ENCODE peak calls at places on chromosomes 2 and 18, in ten cellular contexts. One of them, this sample, is unnamed.
A peak's percentile ranks its signal among the peaks of the same experiment; 100 is the strongest.

GRCh38 chr2:106157416-106157815 is 36.7 kb downstream of the UXS1 start:
- DNase-seq in NCI-H524 treated with DMSO at 0.1 percent for 48 hours: no peak
- DNase-seq in stimulated activated CD4-positive, alpha-beta T cell treated with anti-CD3 and anti-CD28 coated beads, Interleukin-2, amount 100 ng/mL, for 4 hours: no peak
- DNase-seq in COLO829: peak; percentile 87
- DNase-seq in caudate nucleus: no peak
- DNase-seq in iPS DF 6.9: no peak
- DNase-seq in substantia nigra: no peak
- DNase-seq in mucosa of gallbladder: no peak
- DNase-seq in nephron progenitor cell: no peak
- DNase-seq in SHP77: no peak
- DNase-seq in this sample: peak; percentile 23

GRCh38 chr2:192148620-192149321 is 46.0 kb downstream of the TMEFF2 start:
- DNase-seq in substantia nigra: no peak
- DNase-seq in mucosa of gallbladder: no peak
- DNase-seq in COLO829: peak; percentile 15
- DNase-seq in SHP77: no peak
- DNase-seq in stimulated activated CD4-positive, alpha-beta T cell treated with anti-CD3 and anti-CD28 coated beads, Interleukin-2, amount 100 ng/mL, for 4 hours: no peak
- DNase-seq in caudate nucleus: no peak
- DNase-seq in nephron progenitor cell: no peak
- DNase-seq in NCI-H524 treated with DMSO at 0.1 percent for 48 hours: no peak
- DNase-seq in iPS DF 6.9: no peak
- DNase-seq in this sample: no peak

GRCh38 chr18:64659186-64659585 is 510.3 kb upstream of the LINC00305 start:
- DNase-seq in NCI-H524 treated with DMSO at 0.1 percent for 48 hours: peak; percentile 35
- DNase-seq in nephron progenitor cell: no peak
- DNase-seq in SHP77: peak; percentile 30
- DNase-seq in COLO829: no peak
- DNase-seq in mucosa of gallbladder: no peak
- DNase-seq in iPS DF 6.9: no peak
- DNase-seq in caudate nucleus: no peak
- DNase-seq in stimulated activated CD4-positive, alpha-beta T cell treated with anti-CD3 and anti-CD28 coated beads, Interleukin-2, amount 100 ng/mL, for 4 hours: no peak
- DNase-seq in substantia nigra: no peak
- DNase-seq in this sample: no peak

GRCh38 chr2:17232751-17233150 is 285.5 kb downstream of the RAD51AP2 start:
- DNase-seq in nephron progenitor cell: no peak
- DNase-seq in caudate nucleus: no peak
- DNase-seq in NCI-H524 treated with DMSO at 0.1 percent for 48 hours: no peak
- DNase-seq in COLO829: no peak
- DNase-seq in mucosa of gallbladder: no peak
- DNase-seq in stimulated activated CD4-positive, alpha-beta T cell treated with anti-CD3 and anti-CD28 coated beads, Interleukin-2, amount 100 ng/mL, for 4 hours: no peak
- DNase-seq in SHP77: no peak
- DNase-seq in substantia nigra: no peak
- DNase-seq in iPS DF 6.9: no peak
- DNase-seq in this sample: no peak

GRCh38 chr2:205708231-205708631 is 25.9 kb downstream of the NRP2 start:
- DNase-seq in stimulated activated CD4-positive, alpha-beta T cell treated with anti-CD3 and anti-CD28 coated beads, Interleukin-2, amount 100 ng/mL, for 4 hours: no peak
- DNase-seq in mucosa of gallbladder: peak; percentile 63
- DNase-seq in iPS DF 6.9: no peak
- DNase-seq in caudate nucleus: no peak
- DNase-seq in SHP77: no peak
- DNase-seq in nephron progenitor cell: no peak
- DNase-seq in NCI-H524 treated with DMSO at 0.1 percent for 48 hours: no peak
- DNase-seq in COLO829: no peak
- DNase-seq in substantia nigra: no peak
- DNase-seq in this sample: no peak

GRCh38 chr18:76588591-76589303 is 93.7 kb upstream of the ZNF516 start:
- DNase-seq in nephron progenitor cell: no peak
- DNase-seq in COLO829: peak; percentile 6
- DNase-seq in SHP77: no peak
- DNase-seq in iPS DF 6.9: no peak
- DNase-seq in NCI-H524 treated with DMSO at 0.1 percent for 48 hours: no peak
- DNase-seq in mucosa of gallbladder: no peak
- DNase-seq in substantia nigra: no peak
- DNase-seq in caudate nucleus: no peak
- DNase-seq in stimulated activated CD4-positive, alpha-beta T cell treated with anti-CD3 and anti-CD28 coated beads, Interleukin-2, amount 100 ng/mL, for 4 hours: no peak
- DNase-seq in this sample: no peak

GRCh38 chr2:44448860-44449527 is 87.2 kb downstream of the CAMKMT start:
- DNase-seq in nephron progenitor cell: no peak
- DNase-seq in iPS DF 6.9: no peak
- DNase-seq in substantia nigra: no peak
- DNase-seq in stimulated activated CD4-positive, alpha-beta T cell treated with anti-CD3 and anti-CD28 coated beads, Interleukin-2, amount 100 ng/mL, for 4 hours: no peak
- DNase-seq in COLO829: no peak
- DNase-seq in mucosa of gallbladder: no peak
- DNase-seq in NCI-H524 treated with DMSO at 0.1 percent for 48 hours: no peak
- DNase-seq in caudate nucleus: no peak
- DNase-seq in SHP77: no peak
- DNase-seq in this sample: no peak

GRCh38 chr2:74223941-74224770 is 25.7 kb downstream of the MTHFD2 start:
- DNase-seq in COLO829: no peak
- DNase-seq in iPS DF 6.9: no peak
- DNase-seq in stimulated activated CD4-positive, alpha-beta T cell treated with anti-CD3 and anti-CD28 coated beads, Interleukin-2, amount 100 ng/mL, for 4 hours: no peak
- DNase-seq in NCI-H524 treated with DMSO at 0.1 percent for 48 hours: no peak
- DNase-seq in mucosa of gallbladder: no peak
- DNase-seq in SHP77: no peak
- DNase-seq in caudate nucleus: no peak
- DNase-seq in substantia nigra: no peak
- DNase-seq in nephron progenitor cell: no peak
- DNase-seq in this sample: no peak

GRCh38 chr2:238970553-238971081 is 122.7 kb downstream of the TWIST2 start:
- DNase-seq in stimulated activated CD4-positive, alpha-beta T cell treated with anti-CD3 and anti-CD28 coated beads, Interleukin-2, amount 100 ng/mL, for 4 hours: peak; percentile 13
- DNase-seq in substantia nigra: no peak
- DNase-seq in nephron progenitor cell: peak; percentile 78
- DNase-seq in SHP77: peak; percentile 15
- DNase-seq in mucosa of gallbladder: peak; percentile 36
- DNase-seq in COLO829: peak; percentile 49
- DNase-seq in iPS DF 6.9: peak; percentile 11
- DNase-seq in caudate nucleus: peak; percentile 21
- DNase-seq in NCI-H524 treated with DMSO at 0.1 percent for 48 hours: no peak
- DNase-seq in this sample: no peak

GRCh38 chr2:83081835-83082522 is 1377.1 kb downstream of the SUCLG1 start:
- DNase-seq in iPS DF 6.9: no peak
- DNase-seq in SHP77: peak; percentile 89
- DNase-seq in NCI-H524 treated with DMSO at 0.1 percent for 48 hours: peak; percentile 64
- DNase-seq in mucosa of gallbladder: no peak
- DNase-seq in stimulated activated CD4-positive, alpha-beta T cell treated with anti-CD3 and anti-CD28 coated beads, Interleukin-2, amount 100 ng/mL, for 4 hours: no peak
- DNase-seq in substantia nigra: no peak
- DNase-seq in caudate nucleus: no peak
- DNase-seq in COLO829: no peak
- DNase-seq in nephron progenitor cell: no peak
- DNase-seq in this sample: no peak

GRCh38 chr2:230067990-230068657 is 600 bp downstream of the SLC16A14 start:
- DNase-seq in NCI-H524 treated with DMSO at 0.1 percent for 48 hours: no peak
- DNase-seq in caudate nucleus: peak; percentile 42
- DNase-seq in stimulated activated CD4-positive, alpha-beta T cell treated with anti-CD3 and anti-CD28 coated beads, Interleukin-2, amount 100 ng/mL, for 4 hours: peak; percentile 22
- DNase-seq in mucosa of gallbladder: peak; percentile 48
- DNase-seq in COLO829: no peak
- DNase-seq in SHP77: peak; percentile 45
- DNase-seq in substantia nigra: peak; percentile 26
- DNase-seq in nephron progenitor cell: peak; percentile 73
- DNase-seq in iPS DF 6.9: peak; percentile 22
- DNase-seq in this sample: no peak

GRCh38 chr18:74990563-74991081 is 218.3 kb downstream of the PTGR3 start:
- DNase-seq in mucosa of gallbladder: no peak
- DNase-seq in stimulated activated CD4-positive, alpha-beta T cell treated with anti-CD3 and anti-CD28 coated beads, Interleukin-2, amount 100 ng/mL, for 4 hours: no peak
- DNase-seq in caudate nucleus: no peak
- DNase-seq in NCI-H524 treated with DMSO at 0.1 percent for 48 hours: peak; percentile 84
- DNase-seq in substantia nigra: no peak
- DNase-seq in iPS DF 6.9: no peak
- DNase-seq in COLO829: no peak
- DNase-seq in nephron progenitor cell: no peak
- DNase-seq in SHP77: no peak
- DNase-seq in this sample: no peak

GRCh38 chr2:60106836-60107529 is 446.5 kb downstream of the BCL11A start:
- DNase-seq in nephron progenitor cell: no peak
- DNase-seq in SHP77: no peak
- DNase-seq in COLO829: no peak
- DNase-seq in caudate nucleus: no peak
- DNase-seq in stimulated activated CD4-positive, alpha-beta T cell treated with anti-CD3 and anti-CD28 coated beads, Interleukin-2, amount 100 ng/mL, for 4 hours: no peak
- DNase-seq in NCI-H524 treated with DMSO at 0.1 percent for 48 hours: no peak
- DNase-seq in iPS DF 6.9: no peak
- DNase-seq in substantia nigra: no peak
- DNase-seq in mucosa of gallbladder: no peak
- DNase-seq in this sample: no peak

GRCh38 chr2:78592547-78592946 is 433.0 kb upstream of the REG3G start:
- DNase-seq in nephron progenitor cell: no peak
- DNase-seq in stimulated activated CD4-positive, alpha-beta T cell treated with anti-CD3 and anti-CD28 coated beads, Interleukin-2, amount 100 ng/mL, for 4 hours: no peak
- DNase-seq in caudate nucleus: no peak
- DNase-seq in SHP77: no peak
- DNase-seq in NCI-H524 treated with DMSO at 0.1 percent for 48 hours: no peak
- DNase-seq in iPS DF 6.9: no peak
- DNase-seq in mucosa of gallbladder: no peak
- DNase-seq in substantia nigra: no peak
- DNase-seq in COLO829: no peak
- DNase-seq in this sample: no peak

GRCh38 chr2:202109737-202110184 is 36.7 kb downstream of the KIAA2012 start:
- DNase-seq in COLO829: no peak
- DNase-seq in mucosa of gallbladder: no peak
- DNase-seq in stimulated activated CD4-positive, alpha-beta T cell treated with anti-CD3 and anti-CD28 coated beads, Interleukin-2, amount 100 ng/mL, for 4 hours: no peak
- DNase-seq in NCI-H524 treated with DMSO at 0.1 percent for 48 hours: no peak
- DNase-seq in nephron progenitor cell: no peak
- DNase-seq in SHP77: no peak
- DNase-seq in substantia nigra: no peak
- DNase-seq in caudate nucleus: no peak
- DNase-seq in iPS DF 6.9: no peak
- DNase-seq in this sample: no peak

GRCh38 chr2:70574102-70574501 is 20.5 kb upstream of the TGFA start:
- DNase-seq in iPS DF 6.9: no peak
- DNase-seq in NCI-H524 treated with DMSO at 0.1 percent for 48 hours: no peak
- DNase-seq in caudate nucleus: no peak
- DNase-seq in nephron progenitor cell: no peak
- DNase-seq in stimulated activated CD4-positive, alpha-beta T cell treated with anti-CD3 and anti-CD28 coated beads, Interleukin-2, amount 100 ng/mL, for 4 hours: no peak
- DNase-seq in mucosa of gallbladder: no peak
- DNase-seq in SHP77: no peak
- DNase-seq in COLO829: no peak
- DNase-seq in substantia nigra: no peak
- DNase-seq in this sample: no peak

GRCh38 chr18:28728891-28729290 is 552.0 kb upstream of the CDH2 start:
- DNase-seq in substantia nigra: no peak
- DNase-seq in COLO829: no peak
- DNase-seq in nephron progenitor cell: no peak
- DNase-seq in NCI-H524 treated with DMSO at 0.1 percent for 48 hours: no peak
- DNase-seq in SHP77: no peak
- DNase-seq in stimulated activated CD4-positive, alpha-beta T cell treated with anti-CD3 and anti-CD28 coated beads, Interleukin-2, amount 100 ng/mL, for 4 hours: no peak
- DNase-seq in iPS DF 6.9: no peak
- DNase-seq in mucosa of gallbladder: no peak
- DNase-seq in caudate nucleus: no peak
- DNase-seq in this sample: no peak

GRCh38 chr18:76463872-76464271 is 31.2 kb downstream of the ZNF516 start:
- DNase-seq in nephron progenitor cell: no peak
- DNase-seq in COLO829: no peak
- DNase-seq in iPS DF 6.9: no peak
- DNase-seq in mucosa of gallbladder: no peak
- DNase-seq in substantia nigra: no peak
- DNase-seq in caudate nucleus: no peak
- DNase-seq in NCI-H524 treated with DMSO at 0.1 percent for 48 hours: no peak
- DNase-seq in SHP77: no peak
- DNase-seq in stimulated activated CD4-positive, alpha-beta T cell treated with anti-CD3 and anti-CD28 coated beads, Interleukin-2, amount 100 ng/mL, for 4 hours: no peak
- DNase-seq in this sample: no peak

GRCh38 chr2:3601561-3602271 is 6.8 kb downstream of the COLEC11 start:
- DNase-seq in substantia nigra: no peak
- DNase-seq in COLO829: no peak
- DNase-seq in stimulated activated CD4-positive, alpha-beta T cell treated with anti-CD3 and anti-CD28 coated beads, Interleukin-2, amount 100 ng/mL, for 4 hours: no peak
- DNase-seq in SHP77: no peak
- DNase-seq in mucosa of gallbladder: peak; percentile 51
- DNase-seq in iPS DF 6.9: no peak
- DNase-seq in caudate nucleus: no peak
- DNase-seq in nephron progenitor cell: no peak
- DNase-seq in NCI-H524 treated with DMSO at 0.1 percent for 48 hours: no peak
- DNase-seq in this sample: no peak

GRCh38 chr2:234958311-234958710 is 6.5 kb downstream of the SH3BP4 start:
- DNase-seq in stimulated activated CD4-positive, alpha-beta T cell treated with anti-CD3 and anti-CD28 coated beads, Interleukin-2, amount 100 ng/mL, for 4 hours: no peak
- DNase-seq in mucosa of gallbladder: no peak
- DNase-seq in iPS DF 6.9: no peak
- DNase-seq in nephron progenitor cell: no peak
- DNase-seq in COLO829: no peak
- DNase-seq in substantia nigra: no peak
- DNase-seq in NCI-H524 treated with DMSO at 0.1 percent for 48 hours: no peak
- DNase-seq in SHP77: no peak
- DNase-seq in caudate nucleus: no peak
- DNase-seq in this sample: no peak

GRCh38 chr2:35355056-35355455 is 1000.5 kb upstream of the CRIM1 start:
- DNase-seq in stimulated activated CD4-positive, alpha-beta T cell treated with anti-CD3 and anti-CD28 coated beads, Interleukin-2, amount 100 ng/mL, for 4 hours: no peak
- DNase-seq in SHP77: no peak
- DNase-seq in mucosa of gallbladder: no peak
- DNase-seq in iPS DF 6.9: no peak
- DNase-seq in substantia nigra: no peak
- DNase-seq in nephron progenitor cell: no peak
- DNase-seq in NCI-H524 treated with DMSO at 0.1 percent for 48 hours: no peak
- DNase-seq in caudate nucleus: no peak
- DNase-seq in COLO829: no peak
- DNase-seq in this sample: no peak

GRCh38 chr18:28903366-28903765 is 726.4 kb upstream of the CDH2 start:
- DNase-seq in nephron progenitor cell: no peak
- DNase-seq in COLO829: no peak
- DNase-seq in caudate nucleus: no peak
- DNase-seq in SHP77: no peak
- DNase-seq in substantia nigra: no peak
- DNase-seq in iPS DF 6.9: no peak
- DNase-seq in stimulated activated CD4-positive, alpha-beta T cell treated with anti-CD3 and anti-CD28 coated beads, Interleukin-2, amount 100 ng/mL, for 4 hours: no peak
- DNase-seq in mucosa of gallbladder: no peak
- DNase-seq in NCI-H524 treated with DMSO at 0.1 percent for 48 hours: no peak
- DNase-seq in this sample: no peak

GRCh38 chr18:369224-370010 is 101.6 kb upstream of the THOC1 start:
- DNase-seq in NCI-H524 treated with DMSO at 0.1 percent for 48 hours: no peak
- DNase-seq in mucosa of gallbladder: no peak
- DNase-seq in COLO829: no peak
- DNase-seq in substantia nigra: no peak
- DNase-seq in stimulated activated CD4-positive, alpha-beta T cell treated with anti-CD3 and anti-CD28 coated beads, Interleukin-2, amount 100 ng/mL, for 4 hours: no peak
- DNase-seq in SHP77: no peak
- DNase-seq in nephron progenitor cell: no peak
- DNase-seq in caudate nucleus: no peak
- DNase-seq in iPS DF 6.9: no peak
- DNase-seq in this sample: no peak

GRCh38 chr2:109060496-109060895 is 68.5 kb upstream of the SH3RF3 start:
- DNase-seq in stimulated activated CD4-positive, alpha-beta T cell treated with anti-CD3 and anti-CD28 coated beads, Interleukin-2, amount 100 ng/mL, for 4 hours: no peak
- DNase-seq in substantia nigra: no peak
- DNase-seq in mucosa of gallbladder: no peak
- DNase-seq in iPS DF 6.9: no peak
- DNase-seq in COLO829: no peak
- DNase-seq in SHP77: no peak
- DNase-seq in caudate nucleus: no peak
- DNase-seq in NCI-H524 treated with DMSO at 0.1 percent for 48 hours: no peak
- DNase-seq in nephron progenitor cell: no peak
- DNase-seq in this sample: no peak

This sample was measured in keratinocyte.